ENCODE peak calls at places on chromosomes 12 and 14, in four cellular contexts. One of them, this sample, is unnamed.

GRCh38 chr14:31326111-31326510 is 94.2 kb downstream of the HEATR5A start:
- DNase-seq in T-cell: peak; percentile 4
- DNase-seq in AG08396: no peak
- DNase-seq in NCI-H345: no peak
- DNase-seq in this sample: no peak

GRCh38 chr12:65791400-65791799 is 32.9 kb upstream of the HMGA2 start:
- DNase-seq in T-cell: no peak
- DNase-seq in NCI-H345: no peak
- DNase-seq in AG08396: no peak
- DNase-seq in this sample: no peak

GRCh38 chr12:104049278-104050257 is at the start of gene GLT8D2:
- DNase-seq in T-cell: no peak
- DNase-seq in NCI-H345: no peak
- DNase-seq in AG08396: peak; percentile 83
- DNase-seq in this sample: no peak

GRCh38 chr12:56565510-56566101 is 44.0 kb downstream of the RBMS2 start:
- DNase-seq in AG08396: peak; percentile 63
- DNase-seq in NCI-H345: no peak
- DNase-seq in T-cell: peak; percentile 12
- DNase-seq in this sample: no peak

GRCh38 chr14:75069811-75070145 is 337 bp downstream of the ZC2HC1C start:
- DNase-seq in AG08396: no peak
- DNase-seq in NCI-H345: peak; percentile 56
- DNase-seq in T-cell: no peak
- DNase-seq in this sample: no peak

GRCh38 chr12:131989021-131989420 is 39.3 kb downstream of the EP400 start:
- DNase-seq in T-cell: no peak
- DNase-seq in NCI-H345: no peak
- DNase-seq in AG08396: no peak
- DNase-seq in this sample: no peak

GRCh38 chr14:54138354-54139038 is 181.9 kb upstream of the BMP4 start:
- DNase-seq in AG08396: no peak
- DNase-seq in T-cell: no peak
- DNase-seq in NCI-H345: no peak
- DNase-seq in this sample: no peak

GRCh38 chr14:89013098-89013504 is 188.7 kb downstream of the TTC8 start:
- DNase-seq in NCI-H345: no peak
- DNase-seq in T-cell: no peak
- DNase-seq in AG08396: peak; percentile 31
- DNase-seq in this sample: no peak

GRCh38 chr12:41743835-41744234 is 400.8 kb downstream of the GXYLT1 start:
- DNase-seq in T-cell: no peak
- DNase-seq in NCI-H345: no peak
- DNase-seq in AG08396: no peak
- DNase-seq in this sample: no peak

GRCh38 chr14:105481886-105482454 is 4.7 kb upstream of the CRIP1 start:
- DNase-seq in AG08396: peak; percentile 98
- DNase-seq in T-cell: peak; percentile 98
- DNase-seq in NCI-H345: peak; percentile 96
- DNase-seq in this sample: peak; percentile 82

GRCh38 chr12:91078501-91078900 is 20.7 kb upstream of the KERA start:
- DNase-seq in NCI-H345: no peak
- DNase-seq in AG08396: no peak
- DNase-seq in T-cell: no peak
- DNase-seq in this sample: no peak

GRCh38 chr12:15939111-15939510 is 28.0 kb downstream of the DERA start:
- DNase-seq in AG08396: no peak
- DNase-seq in NCI-H345: no peak
- DNase-seq in T-cell: no peak
- DNase-seq in this sample: no peak

GRCh38 chr14:85415015-85415712 is 114.8 kb upstream of the FLRT2 start:
- DNase-seq in AG08396: peak; percentile 75
- DNase-seq in T-cell: no peak
- DNase-seq in NCI-H345: peak; percentile 64
- DNase-seq in this sample: no peak

GRCh38 chr12:92596388-92596787 is 106.4 kb upstream of the PLEKHG7 start:
- DNase-seq in T-cell: no peak
- DNase-seq in AG08396: peak; percentile 29
- DNase-seq in NCI-H345: no peak
- DNase-seq in this sample: no peak

GRCh38 chr12:49233842-49234526 is 30.9 kb upstream of the TUBA1C start:
- DNase-seq in AG08396: no peak
- DNase-seq in T-cell: peak; percentile 31
- DNase-seq in NCI-H345: peak; percentile 83
- DNase-seq in this sample: peak; percentile 30

GRCh38 chr12:131370321-131370720 is 340.6 kb upstream of the SFSWAP start:
- DNase-seq in NCI-H345: no peak
- DNase-seq in AG08396: no peak
- DNase-seq in T-cell: no peak
- DNase-seq in this sample: no peak

GRCh38 chr14:99688629-99689028 is 4.5 kb downstream of the CYP46A1 start:
- DNase-seq in AG08396: no peak
- DNase-seq in T-cell: no peak
- DNase-seq in NCI-H345: no peak
- DNase-seq in this sample: no peak

GRCh38 chr12:913919-914718 is 35.4 kb downstream of the RAD52 start:
- DNase-seq in AG08396: peak; percentile 54
- DNase-seq in T-cell: no peak
- DNase-seq in NCI-H345: no peak
- DNase-seq in this sample: no peak

This sample was measured in GM06990.